ENCODE peak calls at places on chromosome 7, in eight cellular contexts. U is choroid plexus epithelial cell; S is transverse colon; H is NAMALWA; Y is fibroblast of mammary gland; E is A549; F is SK-MEL-5; M is activated CD8-positive, alpha-beta memory T cell treated with anti-CD3 and anti-CD28 coated beads, Interleukin-2, amount 50 U/mL, for 4 hours. K is an unnamed sample.

GRCh38 chr7:1530946-1531262 is 402 bp downstream of the MAFK start:
- DNase-seq in M (peak; percentile 51), F (no peak), H (no peak), U (no peak), S (no peak), E (no peak), Y (no peak), K (no peak)

GRCh38 chr7:1733206-1733907 is 63.3 kb downstream of the ELFN1 start:
- DNase-seq in S (no peak), Y (no peak), F (no peak), H (no peak), E (no peak), U (no peak), M (no peak), K (no peak)

GRCh38 chr7:87702326-87702725 is 74.1 kb downstream of the RUNDC3B start:
- DNase-seq in E (no peak), F (no peak), U (peak; percentile 25), Y (peak; percentile 1), M (no peak), H (no peak), S (no peak), K (no peak)

GRCh38 chr7:100686822-100687211 is 7.2 kb downstream of the GIGYF1 start:
- DNase-seq in H (no peak), E (no peak), S (no peak), U (no peak), Y (no peak), F (no peak), M (no peak), K (no peak)

GRCh38 chr7:50707607-50708006 is 75.1 kb downstream of the GRB10 start:
- DNase-seq in Y (no peak), M (no peak), S (no peak), F (no peak), H (no peak), E (no peak), U (no peak), K (no peak)

GRCh38 chr7:116809636-116810266 is 52.6 kb upstream of the CAPZA2 start:
- DNase-seq in F (peak; percentile 87), Y (peak; percentile 77), U (peak; percentile 87), H (peak; percentile 79), E (no peak), S (no peak), M (no peak), K (peak; percentile 16)

GRCh38 chr7:129948877-129949291 is 3.9 kb downstream of the UBE2H start:
- DNase-seq in M (peak; percentile 72), H (peak; percentile 97), E (peak; percentile 92), F (peak; percentile 98), U (peak; percentile 98), S (peak; percentile 92), Y (peak; percentile 93), K (peak; percentile 92)

GRCh38 chr7:25187932-25188331 is 40.4 kb downstream of the NPVF start:
- DNase-seq in F (no peak), E (no peak), Y (no peak), M (no peak), S (no peak), U (no peak), H (no peak), K (no peak)

GRCh38 chr7:76336094-76336493 is 22.7 kb downstream of the YWHAG start:
- DNase-seq in E (no peak), S (no peak), Y (no peak), M (no peak), F (no peak), U (no peak), H (no peak), K (no peak)

GRCh38 chr7:135661311-135662122 is 797 bp upstream of the STMP1 start:
- DNase-seq in M (no peak), S (no peak), Y (no peak), U (no peak), H (no peak), E (no peak), F (no peak), K (no peak)

GRCh38 chr7:6640246-6640721 is 3.2 kb downstream of the ZNF316 start:
- DNase-seq in Y (peak; percentile 93), S (no peak), E (no peak), F (peak; percentile 42), U (peak; percentile 63), H (no peak), M (peak; percentile 28), K (no peak)

GRCh38 chr7:6729492-6730342 is 23.0 kb upstream of the ZNF12 start:
- DNase-seq in U (peak; percentile 96), E (peak; percentile 80), Y (peak; percentile 87), S (peak; percentile 94), M (peak; percentile 80), H (peak; percentile 94), F (peak; percentile 93), K (peak; percentile 91)

GRCh38 chr7:55127135-55127551 is 108.3 kb downstream of the EGFR start:
- DNase-seq in M (no peak), F (no peak), Y (peak; percentile 73), U (no peak), H (no peak), E (no peak), S (no peak), K (no peak)

GRCh38 chr7:143456992-143457793 is 13.9 kb downstream of the TAS2R60 start:
- DNase-seq in S (no peak), F (no peak), U (no peak), Y (peak; percentile 45), M (no peak), E (no peak), H (no peak), K (no peak)

GRCh38 chr7:100801833-100802568 is 25.3 kb downstream of the EPHB4 start:
- DNase-seq in U (peak; percentile 49), E (peak; percentile 94), S (peak; percentile 80), H (peak; percentile 59), F (peak; percentile 89), M (no peak), Y (peak; percentile 73), K (peak; percentile 91)

GRCh38 chr7:6398943-6399342 is 48.8 kb downstream of the DAGLB start:
- DNase-seq in E (no peak), S (no peak), F (no peak), H (no peak), Y (no peak), M (no peak), U (peak; percentile 46), K (no peak)

GRCh38 chr7:100546129-100546867 is 7.3 kb downstream of the AGFG2 start:
- DNase-seq in M (no peak), S (peak; percentile 60), H (no peak), F (no peak), U (peak; percentile 33), E (peak; percentile 63), Y (no peak), K (no peak)

GRCh38 chr7:128027485-128027980 is 3.7 kb downstream of the LRRC4 start:
- DNase-seq in H (no peak), Y (no peak), U (no peak), F (peak; percentile 30), M (no peak), E (no peak), S (peak; percentile 40), K (no peak)

GRCh38 chr7:95865716-95866371 is 93.5 kb downstream of the DYNC1I1 start:
- DNase-seq in Y (peak; percentile 28), H (peak; percentile 8), M (no peak), E (no peak), S (no peak), F (peak; percentile 88), U (peak; percentile 72), K (no peak)

GRCh38 chr7:76514926-76515325 is 4.6 kb downstream of the UPK3B start:
- DNase-seq in H (peak; percentile 2), F (no peak), M (no peak), E (no peak), U (no peak), S (no peak), Y (no peak), K (no peak)

GRCh38 chr7:127755529-127755928 is 103.5 kb downstream of the SND1 start:
- DNase-seq in U (no peak), S (no peak), F (no peak), Y (no peak), E (no peak), M (no peak), H (no peak), K (no peak)

GRCh38 chr7:87344446-87344845 is 1.0 kb upstream of the CROT start:
- DNase-seq in U (peak; percentile 24), Y (no peak), F (no peak), S (no peak), M (no peak), E (no peak), H (peak; percentile 49), K (no peak)

K was measured in adrenal gland.